ENCODE peak calls at places on chromosome 10, in nine cellular contexts. One of them, this sample, is unnamed.

GRCh38 chr10:31739759-31740158 is 188.9 kb downstream of the ARHGAP12 start:
- DNase-seq in cardiac fibroblast: peak
- DNase-seq in endothelial cell: no peak
- DNase-seq in kidney epithelial cell: no peak
- DNase-seq in heart left ventricle: no peak
- DNase-seq in thoracic aorta: no peak
- DNase-seq in H9: no peak
- DNase-seq in cardiac muscle cell: peak
- DNase-seq in dorsolateral prefrontal cortex: no peak
- DNase-seq in this sample: peak

GRCh38 chr10:125521721-125522680 is 161.0 kb downstream of the TEX36 start:
- DNase-seq in cardiac fibroblast: no peak
- DNase-seq in endothelial cell: peak
- DNase-seq in kidney epithelial cell: no peak
- DNase-seq in heart left ventricle: no peak
- DNase-seq in thoracic aorta: no peak
- DNase-seq in H9: peak
- DNase-seq in cardiac muscle cell: peak
- DNase-seq in dorsolateral prefrontal cortex: no peak
- DNase-seq in this sample: no peak

GRCh38 chr10:21134645-21135395 is 237.7 kb upstream of the NEBL start:
- DNase-seq in cardiac fibroblast: peak
- DNase-seq in endothelial cell: no peak
- DNase-seq in kidney epithelial cell: peak
- DNase-seq in heart left ventricle: no peak
- DNase-seq in thoracic aorta: no peak
- DNase-seq in H9: no peak
- DNase-seq in cardiac muscle cell: peak
- DNase-seq in dorsolateral prefrontal cortex: no peak
- DNase-seq in this sample: peak

GRCh38 chr10:6068422-6068821 is 6.3 kb upstream of the IL2RA start:
- DNase-seq in cardiac fibroblast: no peak
- DNase-seq in endothelial cell: no peak
- DNase-seq in kidney epithelial cell: no peak
- DNase-seq in heart left ventricle: no peak
- DNase-seq in thoracic aorta: no peak
- DNase-seq in H9: no peak
- DNase-seq in cardiac muscle cell: no peak
- DNase-seq in dorsolateral prefrontal cortex: no peak
- DNase-seq in this sample: no peak

GRCh38 chr10:17112566-17112965 is 17.0 kb downstream of the CUBN start:
- DNase-seq in cardiac fibroblast: no peak
- DNase-seq in endothelial cell: no peak
- DNase-seq in kidney epithelial cell: no peak
- DNase-seq in heart left ventricle: no peak
- DNase-seq in thoracic aorta: no peak
- DNase-seq in H9: no peak
- DNase-seq in cardiac muscle cell: no peak
- DNase-seq in dorsolateral prefrontal cortex: no peak
- DNase-seq in this sample: no peak

GRCh38 chr10:75395955-75396860 is 5.4 kb downstream of the ZNF503 start:
- DNase-seq in cardiac fibroblast: peak
- DNase-seq in endothelial cell: peak
- DNase-seq in kidney epithelial cell: no peak
- DNase-seq in heart left ventricle: peak
- DNase-seq in thoracic aorta: no peak
- DNase-seq in H9: peak
- DNase-seq in cardiac muscle cell: peak
- DNase-seq in dorsolateral prefrontal cortex: no peak
- DNase-seq in this sample: no peak

GRCh38 chr10:111076191-111076681 is 593 bp upstream of the ADRA2A start:
- DNase-seq in cardiac fibroblast: peak
- DNase-seq in endothelial cell: peak
- DNase-seq in kidney epithelial cell: no peak
- DNase-seq in heart left ventricle: peak
- DNase-seq in thoracic aorta: no peak
- DNase-seq in H9: peak
- DNase-seq in cardiac muscle cell: peak
- DNase-seq in dorsolateral prefrontal cortex: peak
- DNase-seq in this sample: peak

GRCh38 chr10:48306870-48307531 is 524 bp downstream of the MAPK8 start:
- DNase-seq in cardiac fibroblast: peak
- DNase-seq in endothelial cell: peak
- DNase-seq in kidney epithelial cell: no peak
- DNase-seq in heart left ventricle: peak
- DNase-seq in thoracic aorta: peak
- DNase-seq in H9: no peak
- DNase-seq in cardiac muscle cell: peak
- DNase-seq in dorsolateral prefrontal cortex: peak
- DNase-seq in this sample: no peak

GRCh38 chr10:70255329-70256299 is 22.4 kb upstream of the PPA1 start:
- DNase-seq in cardiac fibroblast: peak
- DNase-seq in endothelial cell: no peak
- DNase-seq in kidney epithelial cell: peak
- DNase-seq in heart left ventricle: no peak
- DNase-seq in thoracic aorta: no peak
- DNase-seq in H9: peak
- DNase-seq in cardiac muscle cell: peak
- DNase-seq in dorsolateral prefrontal cortex: no peak
- DNase-seq in this sample: no peak

GRCh38 chr10:15738237-15738928 is 18.7 kb upstream of the ITGA8 start:
- DNase-seq in cardiac fibroblast: peak
- DNase-seq in endothelial cell: no peak
- DNase-seq in kidney epithelial cell: no peak
- DNase-seq in heart left ventricle: no peak
- DNase-seq in thoracic aorta: no peak
- DNase-seq in H9: no peak
- DNase-seq in cardiac muscle cell: peak
- DNase-seq in dorsolateral prefrontal cortex: no peak
- DNase-seq in this sample: peak

GRCh38 chr10:43194861-43195260 is 56.6 kb downstream of the CSGALNACT2 start:
- DNase-seq in cardiac fibroblast: no peak
- DNase-seq in endothelial cell: no peak
- DNase-seq in kidney epithelial cell: no peak
- DNase-seq in heart left ventricle: no peak
- DNase-seq in thoracic aorta: no peak
- DNase-seq in H9: no peak
- DNase-seq in cardiac muscle cell: no peak
- DNase-seq in dorsolateral prefrontal cortex: no peak
- DNase-seq in this sample: no peak

GRCh38 chr10:73131913-73132686 is 21.8 kb downstream of the NUDT13 start:
- DNase-seq in cardiac fibroblast: no peak
- DNase-seq in endothelial cell: no peak
- DNase-seq in kidney epithelial cell: no peak
- DNase-seq in heart left ventricle: no peak
- DNase-seq in thoracic aorta: no peak
- DNase-seq in H9: no peak
- DNase-seq in cardiac muscle cell: no peak
- DNase-seq in dorsolateral prefrontal cortex: no peak
- DNase-seq in this sample: no peak

GRCh38 chr10:91975438-91975837 is 51.9 kb downstream of the BTAF1 start:
- DNase-seq in cardiac fibroblast: no peak
- DNase-seq in endothelial cell: no peak
- DNase-seq in kidney epithelial cell: no peak
- DNase-seq in heart left ventricle: no peak
- DNase-seq in thoracic aorta: no peak
- DNase-seq in H9: no peak
- DNase-seq in cardiac muscle cell: no peak
- DNase-seq in dorsolateral prefrontal cortex: no peak
- DNase-seq in this sample: no peak

GRCh38 chr10:122112021-122112616 is 123.2 kb downstream of the TACC2 start:
- DNase-seq in cardiac fibroblast: peak
- DNase-seq in endothelial cell: no peak
- DNase-seq in kidney epithelial cell: no peak
- DNase-seq in heart left ventricle: no peak
- DNase-seq in thoracic aorta: no peak
- DNase-seq in H9: no peak
- DNase-seq in cardiac muscle cell: no peak
- DNase-seq in dorsolateral prefrontal cortex: no peak
- DNase-seq in this sample: no peak

GRCh38 chr10:122113161-122113944 is 124.4 kb downstream of the TACC2 start:
- DNase-seq in cardiac fibroblast: peak
- DNase-seq in endothelial cell: peak
- DNase-seq in kidney epithelial cell: no peak
- DNase-seq in heart left ventricle: peak
- DNase-seq in thoracic aorta: no peak
- DNase-seq in H9: peak
- DNase-seq in cardiac muscle cell: peak
- DNase-seq in dorsolateral prefrontal cortex: no peak
- DNase-seq in this sample: peak

GRCh38 chr10:122114156-122114747 is 125.3 kb downstream of the TACC2 start:
- DNase-seq in cardiac fibroblast: peak
- DNase-seq in endothelial cell: no peak
- DNase-seq in kidney epithelial cell: no peak
- DNase-seq in heart left ventricle: peak
- DNase-seq in thoracic aorta: no peak
- DNase-seq in H9: no peak
- DNase-seq in cardiac muscle cell: no peak
- DNase-seq in dorsolateral prefrontal cortex: no peak
- DNase-seq in this sample: no peak

GRCh38 chr10:122115874-122116273 is 126.9 kb downstream of the TACC2 start:
- DNase-seq in cardiac fibroblast: no peak
- DNase-seq in endothelial cell: no peak
- DNase-seq in kidney epithelial cell: no peak
- DNase-seq in heart left ventricle: no peak
- DNase-seq in thoracic aorta: no peak
- DNase-seq in H9: no peak
- DNase-seq in cardiac muscle cell: no peak
- DNase-seq in dorsolateral prefrontal cortex: no peak
- DNase-seq in this sample: no peak

GRCh38 chr10:122112625-122113160 is 123.7 kb downstream of the TACC2 start:
- DNase-seq in cardiac fibroblast: peak
- DNase-seq in endothelial cell: peak
- DNase-seq in kidney epithelial cell: peak
- DNase-seq in heart left ventricle: peak
- DNase-seq in thoracic aorta: peak
- DNase-seq in H9: peak
- DNase-seq in cardiac muscle cell: peak
- DNase-seq in dorsolateral prefrontal cortex: no peak
- DNase-seq in this sample: peak
- TF ChIP-seq CTCF in cardiac fibroblast: peak
- TF ChIP-seq CTCF in endothelial cell: no peak
- TF ChIP-seq CTCF in kidney epithelial cell: peak
- TF ChIP-seq CTCF in heart left ventricle: peak
- TF ChIP-seq CTCF in thoracic aorta: no peak
- TF ChIP-seq CTCF in H9: peak
- TF ChIP-seq CTCF in cardiac muscle cell: peak
- TF ChIP-seq CTCF in dorsolateral prefrontal cortex: no peak
- TF ChIP-seq CTCF in this sample: peak

GRCh38 chr10:127195041-127195506 is 1.3 kb downstream of the INSYN2A start:
- DNase-seq in cardiac fibroblast: no peak
- DNase-seq in endothelial cell: peak
- DNase-seq in kidney epithelial cell: no peak
- DNase-seq in heart left ventricle: no peak
- DNase-seq in thoracic aorta: no peak
- DNase-seq in H9: peak
- DNase-seq in cardiac muscle cell: peak
- DNase-seq in dorsolateral prefrontal cortex: no peak
- DNase-seq in this sample: no peak

GRCh38 chr10:127196955-127197432 is 603 bp upstream of the INSYN2A start:
- DNase-seq in cardiac fibroblast: no peak
- DNase-seq in endothelial cell: no peak
- DNase-seq in kidney epithelial cell: no peak
- DNase-seq in heart left ventricle: no peak
- DNase-seq in thoracic aorta: no peak
- DNase-seq in H9: no peak
- DNase-seq in cardiac muscle cell: no peak
- DNase-seq in dorsolateral prefrontal cortex: no peak
- DNase-seq in this sample: no peak

GRCh38 chr10:127194598-127194997 is 1.8 kb downstream of the INSYN2A start:
- DNase-seq in cardiac fibroblast: no peak
- DNase-seq in endothelial cell: no peak
- DNase-seq in kidney epithelial cell: no peak
- DNase-seq in heart left ventricle: no peak
- DNase-seq in thoracic aorta: no peak
- DNase-seq in H9: no peak
- DNase-seq in cardiac muscle cell: no peak
- DNase-seq in dorsolateral prefrontal cortex: no peak
- DNase-seq in this sample: no peak

GRCh38 chr10:127195571-127196226 is 692 bp downstream of the INSYN2A start:
- DNase-seq in cardiac fibroblast: peak
- DNase-seq in endothelial cell: peak
- DNase-seq in kidney epithelial cell: no peak
- DNase-seq in heart left ventricle: no peak
- DNase-seq in thoracic aorta: no peak
- DNase-seq in H9: peak
- DNase-seq in cardiac muscle cell: peak
- DNase-seq in dorsolateral prefrontal cortex: peak
- DNase-seq in this sample: no peak

GRCh38 chr10:127196227-127196954 is at the start of gene INSYN2A:
- DNase-seq in cardiac fibroblast: peak
- DNase-seq in endothelial cell: peak
- DNase-seq in kidney epithelial cell: no peak
- DNase-seq in heart left ventricle: no peak
- DNase-seq in thoracic aorta: no peak
- DNase-seq in H9: peak
- DNase-seq in cardiac muscle cell: peak
- DNase-seq in dorsolateral prefrontal cortex: peak
- DNase-seq in this sample: no peak
- TF ChIP-seq CTCF in cardiac fibroblast: peak
- TF ChIP-seq CTCF in endothelial cell: no peak
- TF ChIP-seq CTCF in kidney epithelial cell: peak
- TF ChIP-seq CTCF in heart left ventricle: no peak
- TF ChIP-seq CTCF in thoracic aorta: no peak
- TF ChIP-seq CTCF in H9: peak
- TF ChIP-seq CTCF in cardiac muscle cell: peak
- TF ChIP-seq CTCF in dorsolateral prefrontal cortex: no peak
- TF ChIP-seq CTCF in this sample: peak

DNA sequence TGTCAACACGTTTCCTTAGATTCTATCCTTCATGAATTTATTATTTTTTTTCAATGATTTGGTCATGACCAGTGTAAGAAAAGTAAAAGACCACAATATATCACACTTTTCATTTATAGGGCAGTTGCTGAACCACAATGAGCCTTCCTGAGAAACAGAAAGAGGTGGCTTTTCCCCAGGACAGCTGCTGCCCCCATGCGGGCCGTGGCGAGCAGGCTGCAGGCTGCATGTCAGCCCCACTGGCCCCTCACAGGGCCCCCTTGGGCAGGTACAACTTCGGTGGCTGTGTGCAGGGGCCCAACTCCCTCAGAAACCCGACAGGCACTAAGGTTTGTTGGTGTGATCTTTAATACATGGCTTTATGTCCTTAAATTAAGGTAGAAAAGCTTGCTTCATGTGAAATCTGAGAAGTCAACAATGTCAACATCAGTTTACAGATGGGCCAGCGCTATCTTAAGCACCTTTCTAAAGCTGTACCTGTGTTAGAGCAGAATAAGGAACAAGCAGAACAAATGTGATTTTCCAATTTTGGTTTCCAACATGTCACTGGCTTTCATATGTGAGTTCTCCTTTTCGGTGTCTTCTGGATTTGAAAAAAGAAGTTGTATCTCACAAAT is 10.6 kb downstream of the BEND7 start:
- DNase-seq in cardiac fibroblast: peak
- DNase-seq in endothelial cell: peak
- DNase-seq in kidney epithelial cell: no peak
- DNase-seq in heart left ventricle: no peak
- DNase-seq in thoracic aorta: no peak
- DNase-seq in H9: peak
- DNase-seq in cardiac muscle cell: peak
- DNase-seq in dorsolateral prefrontal cortex: no peak
- DNase-seq in this sample: no peak
- TF ChIP-seq CTCF in cardiac fibroblast: peak
- TF ChIP-seq CTCF in endothelial cell: no peak
- TF ChIP-seq CTCF in kidney epithelial cell: peak
- TF ChIP-seq CTCF in heart left ventricle: no peak
- TF ChIP-seq CTCF in thoracic aorta: no peak
- TF ChIP-seq CTCF in H9: peak
- TF ChIP-seq CTCF in cardiac muscle cell: peak
- TF ChIP-seq CTCF in dorsolateral prefrontal cortex: no peak
- TF ChIP-seq CTCF in this sample: peak

GRCh38 chr10:14396441-14397048 is 65.8 kb upstream of the FRMD4A start:
- DNase-seq in cardiac fibroblast: peak
- DNase-seq in endothelial cell: no peak
- DNase-seq in kidney epithelial cell: no peak
- DNase-seq in heart left ventricle: no peak
- DNase-seq in thoracic aorta: no peak
- DNase-seq in H9: no peak
- DNase-seq in cardiac muscle cell: peak
- DNase-seq in dorsolateral prefrontal cortex: no peak
- DNase-seq in this sample: peak
- TF ChIP-seq CTCF in cardiac fibroblast: peak
- TF ChIP-seq CTCF in endothelial cell: peak
- TF ChIP-seq CTCF in kidney epithelial cell: peak
- TF ChIP-seq CTCF in heart left ventricle: peak
- TF ChIP-seq CTCF in thoracic aorta: peak
- TF ChIP-seq CTCF in H9: peak
- TF ChIP-seq CTCF in cardiac muscle cell: peak
- TF ChIP-seq CTCF in dorsolateral prefrontal cortex: peak
- TF ChIP-seq CTCF in this sample: peak

This sample was measured in astrocyte of the cerebellum.